ENCODE peak calls at places on chromosomes 5 and 9, in ten cellular contexts. One of them, this sample, is unnamed.
A peak's percentile ranks its signal among the peaks of the same experiment; 100 is the strongest.

GRCh38 chr5:118533166-118533565 is 455.2 kb downstream of the DTWD2 start:
- DNase-seq in transverse colon: no peak
- DNase-seq in GM23338: no peak
- DNase-seq in lower lobe of right lung: no peak
- DNase-seq in lung: no peak
- DNase-seq in A549: no peak
- DNase-seq in A673: no peak
- DNase-seq in pancreas: no peak
- DNase-seq in AG04450: no peak
- DNase-seq in sigmoid colon: no peak
- DNase-seq in this sample: no peak

GRCh38 chr9:73219985-73220626 is 68.4 kb downstream of the ANXA1 start:
- DNase-seq in A549: peak; percentile 36
- DNase-seq in lower lobe of right lung: no peak
- DNase-seq in sigmoid colon: no peak
- DNase-seq in pancreas: no peak
- DNase-seq in AG04450: no peak
- DNase-seq in GM23338: no peak
- DNase-seq in lung: no peak
- DNase-seq in A673: peak; percentile 55
- DNase-seq in transverse colon: no peak
- DNase-seq in this sample: peak; percentile 93

GRCh38 chr9:129938291-129938979 is 103.2 kb downstream of the USP20 start:
- DNase-seq in pancreas: no peak
- DNase-seq in lower lobe of right lung: no peak
- DNase-seq in lung: no peak
- DNase-seq in A549: no peak
- DNase-seq in AG04450: peak; percentile 32
- DNase-seq in sigmoid colon: no peak
- DNase-seq in transverse colon: no peak
- DNase-seq in GM23338: peak; percentile 47
- DNase-seq in A673: peak; percentile 63
- DNase-seq in this sample: peak; percentile 67

GRCh38 chr5:54701179-54701578 is 183.6 kb downstream of the SNX18 start:
- DNase-seq in sigmoid colon: no peak
- DNase-seq in AG04450: peak; percentile 97
- DNase-seq in transverse colon: no peak
- DNase-seq in lower lobe of right lung: peak; percentile 61
- DNase-seq in A549: peak; percentile 73
- DNase-seq in A673: peak; percentile 87
- DNase-seq in lung: peak; percentile 86
- DNase-seq in pancreas: no peak
- DNase-seq in GM23338: peak; percentile 24
- DNase-seq in this sample: peak; percentile 97

GRCh38 chr9:131773911-131774379 is 34.1 kb upstream of the RAPGEF1 start:
- DNase-seq in A549: peak; percentile 51
- DNase-seq in GM23338: peak; percentile 69
- DNase-seq in AG04450: peak; percentile 32
- DNase-seq in lower lobe of right lung: no peak
- DNase-seq in pancreas: no peak
- DNase-seq in lung: peak; percentile 31
- DNase-seq in A673: peak; percentile 46
- DNase-seq in sigmoid colon: no peak
- DNase-seq in transverse colon: peak; percentile 11
- DNase-seq in this sample: peak; percentile 76

GRCh38 chr5:154873791-154874331 is 15.4 kb downstream of the CNOT8 start:
- DNase-seq in transverse colon: no peak
- DNase-seq in A673: no peak
- DNase-seq in lung: no peak
- DNase-seq in GM23338: no peak
- DNase-seq in pancreas: no peak
- DNase-seq in lower lobe of right lung: no peak
- DNase-seq in A549: no peak
- DNase-seq in AG04450: no peak
- DNase-seq in sigmoid colon: no peak
- DNase-seq in this sample: no peak

GRCh38 chr5:150510460-150511263 is 2.7 kb downstream of the NDST1 start:
- DNase-seq in pancreas: no peak
- DNase-seq in GM23338: peak; percentile 35
- DNase-seq in lung: peak; percentile 52
- DNase-seq in sigmoid colon: no peak
- DNase-seq in A673: no peak
- DNase-seq in A549: peak; percentile 31
- DNase-seq in transverse colon: peak; percentile 78
- DNase-seq in lower lobe of right lung: peak; percentile 72
- DNase-seq in AG04450: no peak
- DNase-seq in this sample: no peak

GRCh38 chr9:4258321-4259093 is 41.4 kb downstream of the GLIS3 start:
- DNase-seq in transverse colon: no peak
- DNase-seq in A673: no peak
- DNase-seq in AG04450: no peak
- DNase-seq in pancreas: no peak
- DNase-seq in lung: no peak
- DNase-seq in lower lobe of right lung: no peak
- DNase-seq in GM23338: no peak
- DNase-seq in sigmoid colon: no peak
- DNase-seq in A549: no peak
- DNase-seq in this sample: no peak

GRCh38 chr9:114953917-114954316 is 23.5 kb upstream of the TNFSF8 start:
- DNase-seq in AG04450: peak; percentile 39
- DNase-seq in lower lobe of right lung: no peak
- DNase-seq in pancreas: no peak
- DNase-seq in lung: peak; percentile 47
- DNase-seq in GM23338: no peak
- DNase-seq in A549: peak; percentile 40
- DNase-seq in A673: peak; percentile 83
- DNase-seq in transverse colon: peak; percentile 18
- DNase-seq in sigmoid colon: no peak
- DNase-seq in this sample: peak; percentile 79

GRCh38 chr9:7118653-7119052 is 360.9 kb downstream of the KDM4C start:
- DNase-seq in pancreas: no peak
- DNase-seq in transverse colon: no peak
- DNase-seq in A673: no peak
- DNase-seq in sigmoid colon: no peak
- DNase-seq in lower lobe of right lung: no peak
- DNase-seq in GM23338: no peak
- DNase-seq in A549: peak; percentile 7
- DNase-seq in lung: no peak
- DNase-seq in AG04450: no peak
- DNase-seq in this sample: peak; percentile 5

GRCh38 chr9:111198936-111199335 is 131.1 kb downstream of the OR2K2 start:
- DNase-seq in sigmoid colon: no peak
- DNase-seq in AG04450: no peak
- DNase-seq in transverse colon: no peak
- DNase-seq in A549: no peak
- DNase-seq in lower lobe of right lung: no peak
- DNase-seq in GM23338: no peak
- DNase-seq in A673: no peak
- DNase-seq in pancreas: no peak
- DNase-seq in lung: no peak
- DNase-seq in this sample: peak; percentile 4

GRCh38 chr9:115262477-115262876 is 144.5 kb upstream of the TNC start:
- DNase-seq in A549: peak; percentile 96
- DNase-seq in A673: peak; percentile 68
- DNase-seq in lower lobe of right lung: peak; percentile 79
- DNase-seq in lung: peak; percentile 66
- DNase-seq in transverse colon: peak; percentile 87
- DNase-seq in GM23338: no peak
- DNase-seq in sigmoid colon: peak; percentile 95
- DNase-seq in pancreas: peak; percentile 85
- DNase-seq in AG04450: peak; percentile 47
- DNase-seq in this sample: peak; percentile 77

GRCh38 chr9:126515001-126515872 is 98.5 kb upstream of the LMX1B start:
- DNase-seq in transverse colon: no peak
- DNase-seq in A549: no peak
- DNase-seq in A673: no peak
- DNase-seq in GM23338: no peak
- DNase-seq in AG04450: no peak
- DNase-seq in lung: no peak
- DNase-seq in sigmoid colon: peak; percentile 55
- DNase-seq in lower lobe of right lung: no peak
- DNase-seq in pancreas: peak; percentile 51
- DNase-seq in this sample: no peak

GRCh38 chr9:126515873-126516505 is 97.7 kb upstream of the LMX1B start:
- DNase-seq in sigmoid colon: peak; percentile 47
- DNase-seq in lung: no peak
- DNase-seq in GM23338: no peak
- DNase-seq in lower lobe of right lung: no peak
- DNase-seq in A549: no peak
- DNase-seq in transverse colon: no peak
- DNase-seq in A673: no peak
- DNase-seq in AG04450: no peak
- DNase-seq in pancreas: peak; percentile 39
- DNase-seq in this sample: no peak

GRCh38 chr9:126516561-126516935 is 97.2 kb upstream of the LMX1B start:
- DNase-seq in sigmoid colon: no peak
- DNase-seq in A549: no peak
- DNase-seq in AG04450: no peak
- DNase-seq in pancreas: peak; percentile 31
- DNase-seq in A673: no peak
- DNase-seq in transverse colon: no peak
- DNase-seq in lower lobe of right lung: no peak
- DNase-seq in GM23338: no peak
- DNase-seq in lung: no peak
- DNase-seq in this sample: no peak

GRCh38 chr9:126513159-126514036 is 100.3 kb upstream of the LMX1B start:
- DNase-seq in pancreas: peak; percentile 43
- DNase-seq in transverse colon: no peak
- DNase-seq in lung: no peak
- DNase-seq in sigmoid colon: no peak
- DNase-seq in A549: no peak
- DNase-seq in GM23338: no peak
- DNase-seq in AG04450: no peak
- DNase-seq in A673: no peak
- DNase-seq in lower lobe of right lung: peak; percentile 34
- DNase-seq in this sample: no peak

DNA sequence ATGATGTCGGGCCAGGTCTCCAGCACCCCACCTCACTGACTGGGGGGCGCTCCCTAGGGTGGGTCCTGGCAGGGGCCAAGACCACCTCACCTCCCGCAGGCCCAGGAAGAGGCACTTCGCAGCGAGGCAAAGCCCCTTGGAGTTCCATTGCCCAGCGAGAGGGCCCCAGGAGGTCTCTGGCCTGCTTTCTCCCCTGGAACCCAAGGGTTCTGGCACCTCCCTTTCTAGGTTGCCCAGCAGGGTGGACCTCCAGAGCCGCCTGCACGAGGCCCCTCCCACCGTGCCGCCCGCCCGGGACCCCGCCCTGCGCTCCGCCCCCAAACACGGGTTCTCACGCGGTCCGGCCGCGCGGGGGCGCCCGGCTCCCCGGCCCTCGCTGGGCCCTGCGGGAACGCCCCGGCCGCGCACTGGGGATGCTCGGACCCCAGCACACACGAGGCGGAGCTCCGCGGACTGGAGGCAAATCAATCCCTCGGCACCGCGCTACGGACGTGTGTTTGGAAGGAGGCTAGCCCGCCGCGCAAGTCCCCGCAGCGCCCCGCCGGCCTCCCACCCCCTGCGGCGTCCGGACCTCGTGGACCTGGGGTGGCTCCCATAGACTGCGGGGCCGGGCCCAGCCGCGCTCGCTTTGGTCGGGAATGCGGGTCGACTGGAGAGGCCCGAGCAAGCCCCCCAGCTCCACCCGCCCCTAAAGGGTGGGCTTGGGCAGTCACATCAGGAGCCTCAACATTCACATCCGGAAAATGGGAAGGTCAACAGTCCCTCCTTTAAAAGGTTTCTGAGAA is 99.5 kb upstream of the LMX1B start:
- DNase-seq in sigmoid colon: peak; percentile 70
- DNase-seq in A673: peak; percentile 73
- DNase-seq in lung: peak; percentile 57
- DNase-seq in lower lobe of right lung: peak; percentile 79
- DNase-seq in transverse colon: peak; percentile 59
- DNase-seq in A549: peak; percentile 67
- DNase-seq in pancreas: peak; percentile 80
- DNase-seq in GM23338: peak; percentile 87
- DNase-seq in AG04450: no peak
- DNase-seq in this sample: peak; percentile 34
- H3K4me3 ChIP-seq in sigmoid colon: no peak overlapping the region
- H3K4me3 ChIP-seq in A673: peak overlapping the region; percentile 21
- H3K4me3 ChIP-seq in lung: no peak overlapping the region
- H3K4me3 ChIP-seq in lower lobe of right lung: peak overlapping the region; percentile 19
- H3K4me3 ChIP-seq in transverse colon: no peak overlapping the region
- H3K4me3 ChIP-seq in A549: peak overlapping the region; percentile 43
- H3K4me3 ChIP-seq in pancreas: no peak overlapping the region
- H3K4me3 ChIP-seq in GM23338: peak overlapping the region; percentile 49
- H3K4me3 ChIP-seq in AG04450: peak overlapping the region; percentile 39
- H3K4me3 ChIP-seq in this sample: no peak overlapping the region

DNA sequence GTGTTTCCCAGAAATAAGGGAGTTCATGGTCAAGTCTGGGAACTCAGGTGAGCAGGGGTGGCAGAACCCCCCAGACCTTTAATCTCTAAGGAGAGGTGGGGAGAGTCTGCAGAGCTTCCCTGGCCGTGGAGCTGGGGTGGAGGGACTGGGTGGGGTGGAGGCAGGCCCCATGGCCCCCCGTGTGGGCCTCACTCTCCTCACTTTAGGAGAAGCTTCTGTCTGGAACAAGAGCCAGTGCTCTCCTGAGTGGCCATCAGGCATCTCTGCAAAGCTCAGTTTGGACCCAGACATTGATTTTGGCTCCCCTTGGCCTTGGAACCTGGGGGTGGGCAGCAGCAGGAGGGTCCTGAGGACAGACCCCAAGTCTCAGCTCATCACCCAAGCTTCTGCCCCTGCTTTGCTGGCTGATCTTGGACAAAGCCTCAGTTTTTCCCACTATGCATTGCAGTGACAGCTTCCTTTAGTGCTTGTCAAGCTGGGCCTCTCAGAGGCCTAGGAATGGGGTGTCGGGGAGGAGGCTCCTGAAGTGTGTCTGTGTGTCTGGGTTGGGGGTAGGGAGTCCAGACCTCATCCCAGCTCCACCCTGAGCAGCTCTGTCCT is 3.5 kb upstream of the GBGT1 start:
- DNase-seq in sigmoid colon: no peak
- DNase-seq in A673: no peak
- DNase-seq in GM23338: no peak
- DNase-seq in lower lobe of right lung: peak; percentile 16
- DNase-seq in pancreas: no peak
- DNase-seq in lung: no peak
- DNase-seq in transverse colon: no peak
- DNase-seq in A549: no peak
- DNase-seq in AG04450: no peak
- DNase-seq in this sample: no peak
- H3K4me3 ChIP-seq in sigmoid colon: no peak overlapping the region
- H3K4me3 ChIP-seq in A673: no peak overlapping the region
- H3K4me3 ChIP-seq in GM23338: no peak overlapping the region
- H3K4me3 ChIP-seq in lower lobe of right lung: no peak overlapping the region
- H3K4me3 ChIP-seq in pancreas: no peak overlapping the region
- H3K4me3 ChIP-seq in lung: no peak overlapping the region
- H3K4me3 ChIP-seq in transverse colon: no peak overlapping the region
- H3K4me3 ChIP-seq in A549: no peak overlapping the region
- H3K4me3 ChIP-seq in AG04450: no peak overlapping the region
- H3K4me3 ChIP-seq in this sample: no peak overlapping the region

GRCh38 chr5:36690041-36690941 is 83.9 kb downstream of the SLC1A3 start:
- DNase-seq in A549: peak; percentile 79
- DNase-seq in lung: peak; percentile 77
- DNase-seq in A673: peak; percentile 90
- DNase-seq in lower lobe of right lung: peak; percentile 90
- DNase-seq in GM23338: peak; percentile 96
- DNase-seq in pancreas: peak; percentile 91
- DNase-seq in AG04450: peak; percentile 33
- DNase-seq in transverse colon: peak; percentile 79
- DNase-seq in sigmoid colon: peak; percentile 91
- DNase-seq in this sample: peak; percentile 78
- H3K4me3 ChIP-seq in A549: peak overlapping the region; percentile 45
- H3K4me3 ChIP-seq in lung: peak overlapping the region; percentile 56
- H3K4me3 ChIP-seq in A673: peak overlapping the region; percentile 57
- H3K4me3 ChIP-seq in lower lobe of right lung: peak overlapping the region; percentile 61
- H3K4me3 ChIP-seq in GM23338: peak overlapping the region; percentile 75
- H3K4me3 ChIP-seq in pancreas: peak overlapping the region; percentile 22
- H3K4me3 ChIP-seq in AG04450: peak overlapping the region; percentile 64
- H3K4me3 ChIP-seq in transverse colon: peak overlapping the region; percentile 18
- H3K4me3 ChIP-seq in sigmoid colon: peak overlapping the region; percentile 44
- H3K4me3 ChIP-seq in this sample: peak overlapping the region; percentile 54

GRCh38 chr5:1552469-1553255 is 28.9 kb upstream of the LPCAT1 start:
- DNase-seq in AG04450: no peak
- DNase-seq in lung: peak; percentile 53
- DNase-seq in transverse colon: peak; percentile 10
- DNase-seq in lower lobe of right lung: no peak
- DNase-seq in pancreas: peak; percentile 58
- DNase-seq in GM23338: peak; percentile 44
- DNase-seq in A549: no peak
- DNase-seq in A673: no peak
- DNase-seq in sigmoid colon: peak; percentile 85
- DNase-seq in this sample: peak; percentile 38
- H3K4me3 ChIP-seq in AG04450: no peak overlapping the region
- H3K4me3 ChIP-seq in lung: no peak overlapping the region
- H3K4me3 ChIP-seq in transverse colon: no peak overlapping the region
- H3K4me3 ChIP-seq in lower lobe of right lung: peak overlapping the region; percentile 5
- H3K4me3 ChIP-seq in pancreas: no peak overlapping the region
- H3K4me3 ChIP-seq in GM23338: no peak overlapping the region
- H3K4me3 ChIP-seq in A549: no peak overlapping the region
- H3K4me3 ChIP-seq in A673: no peak overlapping the region
- H3K4me3 ChIP-seq in sigmoid colon: no peak overlapping the region
- H3K4me3 ChIP-seq in this sample: no peak overlapping the region